ENCODE peak calls at places on chromosomes 13 and 19, in ten cellular contexts. One of them, this sample, is unnamed.

GRCh38 chr13:38228322-38228721 is 121.3 kb upstream of the UFM1 start:
- DNase-seq in T follicular helper cell: no peak
- DNase-seq in C1 segment of cervical spinal cord: no peak
- DNase-seq in B cell: no peak
- DNase-seq in WTC11: no peak
- DNase-seq in psoas muscle: no peak
- DNase-seq in stimulated activated CD4-positive, alpha-beta T cell treated with anti-CD3 and anti-CD28 coated beads, TNF-alpha, amount 100 ng/mL, for 1 hour: no peak
- DNase-seq in KG1: no peak
- DNase-seq in RWPE1: no peak
- DNase-seq in bronchial epithelial cell: no peak
- DNase-seq in this sample: no peak

GRCh38 chr19:6047741-6048231 is 62.5 kb downstream of the RFX2 start:
- DNase-seq in psoas muscle: no peak
- DNase-seq in KG1: no peak
- DNase-seq in B cell: no peak
- DNase-seq in RWPE1: peak
- DNase-seq in WTC11: peak
- DNase-seq in C1 segment of cervical spinal cord: no peak
- DNase-seq in T follicular helper cell: no peak
- DNase-seq in bronchial epithelial cell: peak
- DNase-seq in stimulated activated CD4-positive, alpha-beta T cell treated with anti-CD3 and anti-CD28 coated beads, TNF-alpha, amount 100 ng/mL, for 1 hour: no peak
- DNase-seq in this sample: peak

GRCh38 chr13:112131740-112132113 is 64.8 kb downstream of the SOX1 start:
- DNase-seq in psoas muscle: no peak
- DNase-seq in C1 segment of cervical spinal cord: no peak
- DNase-seq in T follicular helper cell: no peak
- DNase-seq in B cell: no peak
- DNase-seq in RWPE1: no peak
- DNase-seq in WTC11: no peak
- DNase-seq in KG1: no peak
- DNase-seq in stimulated activated CD4-positive, alpha-beta T cell treated with anti-CD3 and anti-CD28 coated beads, TNF-alpha, amount 100 ng/mL, for 1 hour: no peak
- DNase-seq in bronchial epithelial cell: no peak
- DNase-seq in this sample: no peak

GRCh38 chr19:14091885-14092462 is 1.4 kb upstream of the SAMD1 start:
- DNase-seq in B cell: no peak
- DNase-seq in T follicular helper cell: no peak
- DNase-seq in WTC11: peak
- DNase-seq in RWPE1: no peak
- DNase-seq in C1 segment of cervical spinal cord: peak
- DNase-seq in psoas muscle: no peak
- DNase-seq in bronchial epithelial cell: no peak
- DNase-seq in stimulated activated CD4-positive, alpha-beta T cell treated with anti-CD3 and anti-CD28 coated beads, TNF-alpha, amount 100 ng/mL, for 1 hour: no peak
- DNase-seq in KG1: no peak
- DNase-seq in this sample: no peak

GRCh38 chr13:113420833-113421600 is 32.3 kb downstream of the ADPRHL1 start:
- DNase-seq in B cell: no peak
- DNase-seq in psoas muscle: no peak
- DNase-seq in T follicular helper cell: no peak
- DNase-seq in KG1: no peak
- DNase-seq in WTC11: peak
- DNase-seq in bronchial epithelial cell: no peak
- DNase-seq in RWPE1: peak
- DNase-seq in stimulated activated CD4-positive, alpha-beta T cell treated with anti-CD3 and anti-CD28 coated beads, TNF-alpha, amount 100 ng/mL, for 1 hour: no peak
- DNase-seq in C1 segment of cervical spinal cord: no peak
- DNase-seq in this sample: no peak

GRCh38 chr13:110873639-110874507 is 41.0 kb downstream of the ANKRD10 start:
- DNase-seq in WTC11: no peak
- DNase-seq in RWPE1: no peak
- DNase-seq in KG1: no peak
- DNase-seq in B cell: no peak
- DNase-seq in psoas muscle: no peak
- DNase-seq in bronchial epithelial cell: no peak
- DNase-seq in C1 segment of cervical spinal cord: no peak
- DNase-seq in stimulated activated CD4-positive, alpha-beta T cell treated with anti-CD3 and anti-CD28 coated beads, TNF-alpha, amount 100 ng/mL, for 1 hour: no peak
- DNase-seq in T follicular helper cell: no peak
- DNase-seq in this sample: no peak

GRCh38 chr19:35842666-35843272 is 9.5 kb downstream of the NPHS1 start:
- DNase-seq in B cell: no peak
- DNase-seq in bronchial epithelial cell: no peak
- DNase-seq in stimulated activated CD4-positive, alpha-beta T cell treated with anti-CD3 and anti-CD28 coated beads, TNF-alpha, amount 100 ng/mL, for 1 hour: no peak
- DNase-seq in psoas muscle: no peak
- DNase-seq in RWPE1: no peak
- DNase-seq in T follicular helper cell: no peak
- DNase-seq in WTC11: no peak
- DNase-seq in KG1: no peak
- DNase-seq in C1 segment of cervical spinal cord: no peak
- DNase-seq in this sample: no peak

GRCh38 chr13:109331898-109332297 is 454.5 kb downstream of the IRS2 start:
- DNase-seq in C1 segment of cervical spinal cord: no peak
- DNase-seq in WTC11: no peak
- DNase-seq in RWPE1: no peak
- DNase-seq in B cell: no peak
- DNase-seq in T follicular helper cell: no peak
- DNase-seq in KG1: no peak
- DNase-seq in psoas muscle: no peak
- DNase-seq in stimulated activated CD4-positive, alpha-beta T cell treated with anti-CD3 and anti-CD28 coated beads, TNF-alpha, amount 100 ng/mL, for 1 hour: no peak
- DNase-seq in bronchial epithelial cell: no peak
- DNase-seq in this sample: peak

GRCh38 chr19:42018503-42019193 is 24.6 kb upstream of the ATP1A3 start:
- DNase-seq in RWPE1: no peak
- DNase-seq in KG1: no peak
- DNase-seq in psoas muscle: no peak
- DNase-seq in C1 segment of cervical spinal cord: no peak
- DNase-seq in B cell: no peak
- DNase-seq in stimulated activated CD4-positive, alpha-beta T cell treated with anti-CD3 and anti-CD28 coated beads, TNF-alpha, amount 100 ng/mL, for 1 hour: no peak
- DNase-seq in T follicular helper cell: no peak
- DNase-seq in WTC11: no peak
- DNase-seq in bronchial epithelial cell: peak
- DNase-seq in this sample: peak

GRCh38 chr19:29485293-29485692 is 40.5 kb upstream of the VSTM2B start:
- DNase-seq in psoas muscle: no peak
- DNase-seq in C1 segment of cervical spinal cord: no peak
- DNase-seq in RWPE1: no peak
- DNase-seq in B cell: no peak
- DNase-seq in KG1: no peak
- DNase-seq in WTC11: no peak
- DNase-seq in stimulated activated CD4-positive, alpha-beta T cell treated with anti-CD3 and anti-CD28 coated beads, TNF-alpha, amount 100 ng/mL, for 1 hour: no peak
- DNase-seq in bronchial epithelial cell: no peak
- DNase-seq in T follicular helper cell: no peak
- DNase-seq in this sample: no peak

GRCh38 chr13:110912651-110913051 is 2.2 kb downstream of the ANKRD10 start:
- DNase-seq in psoas muscle: peak
- DNase-seq in C1 segment of cervical spinal cord: no peak
- DNase-seq in T follicular helper cell: no peak
- DNase-seq in RWPE1: no peak
- DNase-seq in bronchial epithelial cell: peak
- DNase-seq in WTC11: no peak
- DNase-seq in B cell: no peak
- DNase-seq in stimulated activated CD4-positive, alpha-beta T cell treated with anti-CD3 and anti-CD28 coated beads, TNF-alpha, amount 100 ng/mL, for 1 hour: no peak
- DNase-seq in KG1: no peak
- DNase-seq in this sample: no peak

GRCh38 chr13:73599232-73600128 is 534.7 kb downstream of the KLF12 start:
- DNase-seq in RWPE1: no peak
- DNase-seq in bronchial epithelial cell: peak
- DNase-seq in stimulated activated CD4-positive, alpha-beta T cell treated with anti-CD3 and anti-CD28 coated beads, TNF-alpha, amount 100 ng/mL, for 1 hour: no peak
- DNase-seq in B cell: no peak
- DNase-seq in T follicular helper cell: no peak
- DNase-seq in C1 segment of cervical spinal cord: no peak
- DNase-seq in WTC11: no peak
- DNase-seq in psoas muscle: no peak
- DNase-seq in KG1: no peak
- DNase-seq in this sample: no peak

GRCh38 chr19:17404015-17404414 is 1.4 kb downstream of the BST2 start:
- DNase-seq in WTC11: peak
- DNase-seq in KG1: no peak
- DNase-seq in RWPE1: no peak
- DNase-seq in psoas muscle: no peak
- DNase-seq in B cell: no peak
- DNase-seq in T follicular helper cell: no peak
- DNase-seq in bronchial epithelial cell: no peak
- DNase-seq in C1 segment of cervical spinal cord: no peak
- DNase-seq in stimulated activated CD4-positive, alpha-beta T cell treated with anti-CD3 and anti-CD28 coated beads, TNF-alpha, amount 100 ng/mL, for 1 hour: no peak
- DNase-seq in this sample: no peak

GRCh38 chr13:114101831-114102520 is 30.4 kb downstream of the RASA3 start:
- DNase-seq in B cell: no peak
- DNase-seq in T follicular helper cell: no peak
- DNase-seq in bronchial epithelial cell: no peak
- DNase-seq in stimulated activated CD4-positive, alpha-beta T cell treated with anti-CD3 and anti-CD28 coated beads, TNF-alpha, amount 100 ng/mL, for 1 hour: no peak
- DNase-seq in KG1: no peak
- DNase-seq in WTC11: no peak
- DNase-seq in C1 segment of cervical spinal cord: no peak
- DNase-seq in RWPE1: no peak
- DNase-seq in psoas muscle: peak
- DNase-seq in this sample: no peak

GRCh38 chr13:94712812-94713555 is 639 bp upstream of the SOX21 start:
- DNase-seq in C1 segment of cervical spinal cord: no peak
- DNase-seq in bronchial epithelial cell: no peak
- DNase-seq in B cell: no peak
- DNase-seq in psoas muscle: peak
- DNase-seq in KG1: no peak
- DNase-seq in RWPE1: peak
- DNase-seq in stimulated activated CD4-positive, alpha-beta T cell treated with anti-CD3 and anti-CD28 coated beads, TNF-alpha, amount 100 ng/mL, for 1 hour: no peak
- DNase-seq in T follicular helper cell: no peak
- DNase-seq in WTC11: peak
- DNase-seq in this sample: peak

GRCh38 chr19:17946965-17947784 is 14.4 kb downstream of the CCDC124 start:
- DNase-seq in stimulated activated CD4-positive, alpha-beta T cell treated with anti-CD3 and anti-CD28 coated beads, TNF-alpha, amount 100 ng/mL, for 1 hour: no peak
- DNase-seq in T follicular helper cell: peak
- DNase-seq in B cell: no peak
- DNase-seq in RWPE1: no peak
- DNase-seq in psoas muscle: peak
- DNase-seq in C1 segment of cervical spinal cord: no peak
- DNase-seq in KG1: no peak
- DNase-seq in bronchial epithelial cell: no peak
- DNase-seq in WTC11: no peak
- DNase-seq in this sample: no peak

GRCh38 chr13:111625526-111626315 is 305.3 kb downstream of the TEX29 start:
- DNase-seq in bronchial epithelial cell: no peak
- DNase-seq in WTC11: no peak
- DNase-seq in T follicular helper cell: no peak
- DNase-seq in psoas muscle: no peak
- DNase-seq in KG1: no peak
- DNase-seq in stimulated activated CD4-positive, alpha-beta T cell treated with anti-CD3 and anti-CD28 coated beads, TNF-alpha, amount 100 ng/mL, for 1 hour: no peak
- DNase-seq in RWPE1: no peak
- DNase-seq in B cell: no peak
- DNase-seq in C1 segment of cervical spinal cord: no peak
- DNase-seq in this sample: no peak

GRCh38 chr13:68257111-68257842 is 1027.1 kb upstream of the PCDH9 start:
- DNase-seq in psoas muscle: no peak
- DNase-seq in stimulated activated CD4-positive, alpha-beta T cell treated with anti-CD3 and anti-CD28 coated beads, TNF-alpha, amount 100 ng/mL, for 1 hour: no peak
- DNase-seq in KG1: no peak
- DNase-seq in C1 segment of cervical spinal cord: no peak
- DNase-seq in bronchial epithelial cell: no peak
- DNase-seq in RWPE1: no peak
- DNase-seq in B cell: no peak
- DNase-seq in T follicular helper cell: no peak
- DNase-seq in WTC11: no peak
- DNase-seq in this sample: no peak

GRCh38 chr19:2500861-2501260 is 24.9 kb downstream of the GADD45B start:
- DNase-seq in C1 segment of cervical spinal cord: no peak
- DNase-seq in RWPE1: no peak
- DNase-seq in psoas muscle: no peak
- DNase-seq in KG1: no peak
- DNase-seq in WTC11: no peak
- DNase-seq in T follicular helper cell: no peak
- DNase-seq in stimulated activated CD4-positive, alpha-beta T cell treated with anti-CD3 and anti-CD28 coated beads, TNF-alpha, amount 100 ng/mL, for 1 hour: no peak
- DNase-seq in B cell: no peak
- DNase-seq in bronchial epithelial cell: no peak
- DNase-seq in this sample: no peak

GRCh38 chr19:4538601-4538954 is 1.3 kb downstream of the LRG1 start:
- DNase-seq in B cell: no peak
- DNase-seq in psoas muscle: no peak
- DNase-seq in bronchial epithelial cell: no peak
- DNase-seq in stimulated activated CD4-positive, alpha-beta T cell treated with anti-CD3 and anti-CD28 coated beads, TNF-alpha, amount 100 ng/mL, for 1 hour: no peak
- DNase-seq in RWPE1: no peak
- DNase-seq in T follicular helper cell: no peak
- DNase-seq in KG1: no peak
- DNase-seq in WTC11: no peak
- DNase-seq in C1 segment of cervical spinal cord: no peak
- DNase-seq in this sample: no peak